ENCODE peak calls at places on chromosomes 13 and 19, in nine cellular contexts. J is ovary; N is AG09319; X is NCI-H2081; C is NCI-H2029 treated with DMSO at 0.1 percent for 48 hours; L is activated naive CD8-positive, alpha-beta T cell treated with anti-CD3 and anti-CD28 coated beads for 36 hours; G is hypothalamus; K is HTR-8/SVneo; T is neural progenitor cell. U is an unnamed sample.

GRCh38 chr19:37963190-37963947 is 56.4 kb downstream of the SIPA1L3 start:
- DNase-seq in J (no peak), N (peak), X (no peak), C (no peak), L (no peak), G (no peak), K (no peak), T (no peak), U (no peak)

GRCh38 chr13:96952592-96952991 is 41.7 kb downstream of the OXGR1 start:
- DNase-seq in J (no peak), N (no peak), X (no peak), C (no peak), L (no peak), G (no peak), K (no peak), T (no peak), U (no peak)

GRCh38 chr19:56919308-56919995 is 78.9 kb upstream of the PEG3 start:
- DNase-seq in J (peak), N (no peak), X (no peak), C (no peak), L (no peak), G (no peak), K (no peak), T (no peak), U (no peak)

GRCh38 chr19:900302-901111 is 7.2 kb downstream of the RNU6-9 start:
- DNase-seq in J (no peak), N (no peak), X (no peak), C (no peak), L (no peak), G (no peak), K (no peak), T (no peak), U (no peak)

GRCh38 chr19:46374526-46375475 is 27.9 kb downstream of the PPP5C start:
- DNase-seq in J (no peak), N (no peak), X (no peak), C (no peak), L (no peak), G (no peak), K (no peak), T (no peak), U (no peak)

GRCh38 chr19:30540671-30541210 is 168.6 kb downstream of the ZNF536 start:
- DNase-seq in J (no peak), N (no peak), X (no peak), C (no peak), L (no peak), G (no peak), K (no peak), T (no peak), U (no peak)

GRCh38 chr13:21014666-21015170 is 46.7 kb downstream of the LATS2 start:
- DNase-seq in J (peak), N (peak), X (no peak), C (no peak), L (no peak), G (no peak), K (no peak), T (no peak), U (no peak)

GRCh38 chr19:50485284-50485955 is 8.8 kb upstream of the GARIN5A start:
- DNase-seq in J (no peak), N (no peak), X (no peak), C (no peak), L (no peak), G (no peak), K (no peak), T (no peak), U (no peak)

GRCh38 chr13:99871249-99871898 is 100.2 kb downstream of the ZIC5 start:
- DNase-seq in J (no peak), N (no peak), X (peak), C (no peak), L (no peak), G (no peak), K (no peak), T (no peak), U (no peak)

GRCh38 chr19:33470686-33471085 is 50.9 kb downstream of the PEPD start:
- DNase-seq in J (no peak), N (no peak), X (no peak), C (no peak), L (no peak), G (no peak), K (no peak), T (no peak), U (no peak)

GRCh38 chr13:68850160-68850559 is 1257.5 kb upstream of the ATXN8OS start:
- DNase-seq in J (no peak), N (no peak), X (no peak), C (no peak), L (no peak), G (no peak), K (no peak), T (no peak), U (no peak)

GRCh38 chr19:12527034-12527836 is 24.0 kb downstream of the ZNF564 start:
- DNase-seq in J (no peak), N (no peak), X (no peak), C (no peak), L (no peak), G (no peak), K (no peak), T (peak), U (no peak)

GRCh38 chr19:13803038-13803437 is 7.8 kb downstream of the ZSWIM4 start:
- DNase-seq in J (no peak), N (no peak), X (no peak), C (no peak), L (no peak), G (no peak), K (no peak), T (no peak), U (peak)

GRCh38 chr19:49327878-49328544 is 3.0 kb upstream of the SLC6A16 start:
- DNase-seq in J (no peak), N (no peak), X (no peak), C (no peak), L (peak), G (no peak), K (peak), T (peak), U (no peak)

GRCh38 chr13:66994097-66994496 is 236.0 kb downstream of the PCDH9 start:
- DNase-seq in J (no peak), N (no peak), X (peak), C (no peak), L (peak), G (peak), K (no peak), T (peak), U (peak)

GRCh38 chr19:2186071-2186846 is 22.5 kb downstream of the DOT1L start:
- DNase-seq in J (peak), N (peak), X (no peak), C (no peak), L (no peak), G (no peak), K (no peak), T (peak), U (peak)

GRCh38 chr19:13366529-13367143 is 139.6 kb downstream of the CACNA1A start:
- DNase-seq in J (no peak), N (no peak), X (no peak), C (no peak), L (no peak), G (no peak), K (peak), T (peak), U (no peak)

GRCh38 chr13:113734099-113734825 is 24.8 kb upstream of the TMEM255B start:
- DNase-seq in J (no peak), N (no peak), X (no peak), C (no peak), L (no peak), G (no peak), K (no peak), T (no peak), U (no peak)

GRCh38 chr13:42367836-42368235 is 95.9 kb downstream of the AKAP11 start:
- DNase-seq in J (no peak), N (no peak), X (no peak), C (no peak), L (no peak), G (no peak), K (no peak), T (no peak), U (no peak)

GRCh38 chr19:43782689-43783231 is 2.0 kb upstream of the KCNN4 start:
- DNase-seq in J (no peak), N (no peak), X (no peak), C (no peak), L (no peak), G (no peak), K (no peak), T (no peak), U (peak)

GRCh38 chr19:38977445-38978314 is 2.1 kb upstream of the FBXO17 start:
- DNase-seq in J (no peak), N (no peak), X (no peak), C (no peak), L (peak), G (peak), K (no peak), T (no peak), U (no peak)